ENCODE peak calls at places on chromosome 19, in ten cellular contexts. A, G, B, Y, R, L, Z, N, W and S are unnamed samples.

GRCh38 chr19:17394891-17395415 is 957 bp upstream of the CCDC194 start:
- DNase-seq in B (peak; percentile 88), R (peak; percentile 24), L (no peak), Z (peak; percentile 57), W (no peak), N (peak; percentile 85), G (peak; percentile 39), A (peak; percentile 38), Y (no peak), S (peak; percentile 74)

GRCh38 chr19:329876-330275 is 14.7 kb downstream of the MIER2 start:
- DNase-seq in Z (no peak), L (no peak), B (no peak), R (no peak), N (no peak), A (no peak), G (no peak), W (no peak), Y (no peak), S (no peak)

GRCh38 chr19:10726268-10726667 is 8.4 kb downstream of the DNM2 start:
- DNase-seq in Y (no peak), L (no peak), B (no peak), W (no peak), Z (no peak), R (no peak), G (no peak), A (no peak), N (no peak), S (no peak)

GRCh38 chr19:17737690-17738153 is 13.6 kb upstream of the FCHO1 start:
- DNase-seq in W (no peak), G (no peak), Z (no peak), B (no peak), A (peak; percentile 37), N (no peak), R (no peak), L (no peak), Y (no peak), S (no peak)

GRCh38 chr19:5804516-5805464 is at the start of gene NRTN:
- DNase-seq in A (no peak), L (peak; percentile 30), Z (peak; percentile 67), N (no peak), B (no peak), W (no peak), Y (no peak), R (no peak), G (peak; percentile 45), S (no peak)

GRCh38 chr19:51108805-51109146 is 567 bp upstream of the CTU1 start:
- DNase-seq in G (no peak), Y (no peak), R (no peak), A (no peak), B (no peak), Z (no peak), W (no peak), L (no peak), N (no peak), S (no peak)

GRCh38 chr19:2045501-2046045 is 5.5 kb downstream of the MKNK2 start:
- DNase-seq in Y (no peak), B (no peak), W (no peak), G (no peak), R (no peak), Z (no peak), L (no peak), A (no peak), N (no peak), S (no peak)

GRCh38 chr19:14165986-14166385 is 29.6 kb upstream of the ASF1B start:
- DNase-seq in A (no peak), B (no peak), N (no peak), W (no peak), Z (no peak), L (no peak), Y (no peak), G (no peak), R (peak; percentile 61), S (no peak)

GRCh38 chr19:35345671-35346111 is 2.0 kb upstream of the FFAR1 start:
- DNase-seq in W (no peak), G (no peak), L (no peak), R (no peak), Z (no peak), Y (no peak), N (no peak), A (no peak), B (peak; percentile 47), S (no peak)

GRCh38 chr19:44903602-44904425 is 1.8 kb upstream of the APOE start:
- DNase-seq in N (no peak), Y (peak; percentile 29), W (peak; percentile 72), L (peak; percentile 41), B (peak; percentile 88), R (peak; percentile 38), Z (peak; percentile 76), A (peak; percentile 59), G (peak; percentile 66), S (peak; percentile 63)

GRCh38 chr19:46373573-46374359 is 26.9 kb downstream of the PPP5C start:
- DNase-seq in Y (no peak), L (peak; percentile 99), A (peak; percentile 56), W (no peak), R (no peak), G (no peak), B (peak; percentile 91), Z (peak; percentile 94), N (no peak), S (peak; percentile 89)

GRCh38 chr19:41872384-41872774 is 4.7 kb upstream of the CD79A start:
- DNase-seq in Z (no peak), L (no peak), Y (no peak), B (no peak), A (no peak), W (no peak), G (no peak), R (no peak), N (no peak), S (no peak)

GRCh38 chr19:2775556-2776430 is 7.3 kb downstream of the SGTA start:
- DNase-seq in Y (peak; percentile 49), R (peak; percentile 49), Z (peak; percentile 71), A (peak; percentile 63), W (no peak), L (no peak), B (peak; percentile 89), N (no peak), G (peak; percentile 45), S (peak; percentile 35)

GRCh38 chr19:49580264-49581006 is at the start of gene NOSIP:
- DNase-seq in L (peak; percentile 93), Y (peak; percentile 95), B (peak; percentile 96), Z (peak; percentile 98), R (peak; percentile 91), A (peak; percentile 97), W (peak; percentile 88), N (peak; percentile 97), G (peak; percentile 95), S (peak; percentile 98)

GRCh38 chr19:8451885-8452284 is 7.1 kb downstream of the HNRNPM start:
- DNase-seq in A (peak; percentile 86), Z (no peak), L (no peak), G (no peak), W (no peak), B (no peak), Y (no peak), R (no peak), N (no peak), S (peak; percentile 82)

GRCh38 chr19:4066682-4067395 is at the start of gene ZBTB7A:
- DNase-seq in W (no peak), G (peak; percentile 78), Z (peak; percentile 91), Y (peak; percentile 61), R (peak; percentile 73), L (peak; percentile 42), N (peak; percentile 82), A (peak; percentile 54), B (peak; percentile 95), S (peak; percentile 85)